ENCODE peak calls at places on chromosome 2, in five cellular contexts. One of them, this sample, is unnamed.

GRCh38 chr2:65075605-65076344 is 19.6 kb downstream of the CEP68 start:
- DNase-seq in CD4-positive, alpha-beta memory T cell: no peak
- DNase-seq in NCI-H345: no peak
- DNase-seq in SK-N-DZ: no peak
- DNase-seq in GM23248: peak; percentile 19
- DNase-seq in this sample: no peak

GRCh38 chr2:66872056-66872821 is 437.3 kb downstream of the MEIS1 start:
- DNase-seq in NCI-H345: no peak
- DNase-seq in SK-N-DZ: no peak
- DNase-seq in GM23248: peak; percentile 68
- DNase-seq in CD4-positive, alpha-beta memory T cell: no peak
- DNase-seq in this sample: no peak

GRCh38 chr2:173286153-173286809 is 68.4 kb upstream of the CDCA7 start:
- DNase-seq in NCI-H345: no peak
- DNase-seq in SK-N-DZ: no peak
- DNase-seq in GM23248: no peak
- DNase-seq in CD4-positive, alpha-beta memory T cell: no peak
- DNase-seq in this sample: no peak

GRCh38 chr2:75476778-75477177 is 84.0 kb downstream of the EVA1A start:
- DNase-seq in SK-N-DZ: no peak
- DNase-seq in CD4-positive, alpha-beta memory T cell: no peak
- DNase-seq in NCI-H345: peak; percentile 7
- DNase-seq in GM23248: peak; percentile 55
- DNase-seq in this sample: no peak

GRCh38 chr2:68764041-68764780 is 29.6 kb downstream of the ARHGAP25 start:
- DNase-seq in CD4-positive, alpha-beta memory T cell: no peak
- DNase-seq in GM23248: no peak
- DNase-seq in NCI-H345: no peak
- DNase-seq in SK-N-DZ: no peak
- DNase-seq in this sample: no peak

GRCh38 chr2:147110317-147110716 is 734.5 kb upstream of the ACVR2A start:
- DNase-seq in NCI-H345: no peak
- DNase-seq in SK-N-DZ: peak; percentile 10
- DNase-seq in CD4-positive, alpha-beta memory T cell: no peak
- DNase-seq in GM23248: peak; percentile 57
- DNase-seq in this sample: no peak

GRCh38 chr2:73982140-73982617 is 2.5 kb upstream of the TET3 start:
- DNase-seq in CD4-positive, alpha-beta memory T cell: no peak
- DNase-seq in GM23248: peak; percentile 88
- DNase-seq in NCI-H345: no peak
- DNase-seq in SK-N-DZ: no peak
- DNase-seq in this sample: no peak

GRCh38 chr2:16316456-16317210 is 349.0 kb downstream of the CYRIA start:
- DNase-seq in NCI-H345: no peak
- DNase-seq in CD4-positive, alpha-beta memory T cell: no peak
- DNase-seq in GM23248: no peak
- DNase-seq in SK-N-DZ: no peak
- DNase-seq in this sample: no peak

GRCh38 chr2:149799296-149799695 is 211.7 kb upstream of the MMADHC start:
- DNase-seq in NCI-H345: peak; percentile 33
- DNase-seq in CD4-positive, alpha-beta memory T cell: no peak
- DNase-seq in GM23248: peak; percentile 69
- DNase-seq in SK-N-DZ: peak; percentile 27
- DNase-seq in this sample: no peak

GRCh38 chr2:157480182-157480961 is 36.5 kb upstream of the CYTIP start:
- DNase-seq in NCI-H345: no peak
- DNase-seq in CD4-positive, alpha-beta memory T cell: no peak
- DNase-seq in GM23248: peak; percentile 87
- DNase-seq in SK-N-DZ: no peak
- DNase-seq in this sample: no peak

GRCh38 chr2:174362949-174363348 is 28.2 kb downstream of the SP9 start:
- DNase-seq in CD4-positive, alpha-beta memory T cell: no peak
- DNase-seq in NCI-H345: no peak
- DNase-seq in GM23248: no peak
- DNase-seq in SK-N-DZ: no peak
- DNase-seq in this sample: no peak